ENCODE peak calls at places on chromosomes 3 and 15, in nine cellular contexts. T is choroid plexus epithelial cell; W is anterior cingulate cortex; F is Caki2; G is stimulated activated CD8-positive, alpha-beta memory T cell treated with anti-CD3 and anti-CD28 coated beads, Interleukin-7, amount 100 ng/mL, for 1 hour; J is stimulated activated naive B cell treated with anti-CD40 and anti-IgM and Interleukin-4, amounts not matched to agents 10 μg/mL and 1 μg/mL and 100 μg/mL, for 72 hours; N is AG10803; U is NCI-H1417; S is HEK293T. R is an unnamed sample.

GRCh38 chr3:72659609-72660008 is 188.6 kb downstream of the SHQ1 start:
- DNase-seq in G (no peak), S (no peak), W (no peak), T (no peak), F (peak), U (peak), J (no peak), N (no peak), R (no peak)

GRCh38 chr3:159762981-159763465 is 225.6 kb upstream of the IL12A start:
- DNase-seq in N (peak), U (peak), S (peak), F (peak), W (peak), T (peak), G (no peak), J (peak), R (peak)

GRCh38 chr3:158106773-158107461 is 697 bp upstream of the SHOX2 start:
- DNase-seq in F (no peak), S (peak), J (no peak), W (no peak), N (peak), U (no peak), G (no peak), T (no peak), R (peak)

GRCh38 chr15:21270474-21270873 is 169.8 kb downstream of the POTEB3 start:
- DNase-seq in T (no peak), N (no peak), J (no peak), F (no peak), G (no peak), S (no peak), U (no peak), W (no peak), R (no peak)

GRCh38 chr15:99504823-99505551 is 60.8 kb upstream of the MEF2A start:
- DNase-seq in T (peak), S (no peak), G (no peak), U (no peak), F (no peak), W (no peak), J (peak), N (no peak), R (no peak)

GRCh38 chr3:125480656-125481374 is 39.2 kb downstream of the SNX4 start:
- DNase-seq in F (no peak), U (no peak), J (no peak), W (no peak), G (no peak), T (peak), S (no peak), N (peak), R (no peak)

GRCh38 chr15:70528270-70528706 is 235.1 kb downstream of the UACA start:
- DNase-seq in N (no peak), T (peak), W (no peak), U (peak), F (no peak), G (no peak), J (no peak), S (no peak), R (no peak)

GRCh38 chr15:37058316-37058985 is 41.9 kb downstream of the MEIS2 start:
- DNase-seq in S (no peak), T (peak), W (no peak), G (no peak), J (no peak), F (peak), U (no peak), N (no peak), R (no peak)

GRCh38 chr3:104992618-104993017 is 374.1 kb upstream of the ALCAM start:
- DNase-seq in W (no peak), U (no peak), S (no peak), G (no peak), N (no peak), J (no peak), T (no peak), F (no peak), R (no peak)

GRCh38 chr3:138197545-138197944 is 10.4 kb downstream of the ARMC8 start:
- DNase-seq in N (no peak), F (no peak), J (no peak), T (no peak), W (no peak), G (no peak), U (no peak), S (no peak), R (no peak)

GRCh38 chr3:77186728-77187127 is 146.8 kb downstream of the ROBO2 start:
- DNase-seq in U (no peak), G (no peak), J (no peak), T (peak), N (peak), F (no peak), W (no peak), S (no peak), R (no peak)

GRCh38 chr3:80771085-80771484 is 990.4 kb downstream of the GBE1 start:
- DNase-seq in W (no peak), F (no peak), S (no peak), J (no peak), G (no peak), U (no peak), T (peak), N (no peak), R (no peak)

GRCh38 chr3:183692436-183692835 is 5.2 kb upstream of the YEATS2 start:
- DNase-seq in J (no peak), S (no peak), W (no peak), U (no peak), F (peak), G (no peak), N (no peak), T (no peak), R (no peak)

GRCh38 chr15:70762469-70763119 is 764 bp downstream of the UACA start:
- DNase-seq in F (peak), T (peak), W (no peak), J (no peak), U (no peak), G (no peak), N (peak), S (peak), R (peak)

GRCh38 chr15:67149859-67150824 is 84.7 kb downstream of the SMAD3 start:
- DNase-seq in S (peak), U (no peak), N (peak), F (peak), T (peak), W (no peak), G (no peak), J (no peak), R (peak)

GRCh38 chr3:128623762-128624176 is 26.8 kb downstream of the RPN1 start:
- DNase-seq in U (no peak), F (no peak), S (no peak), N (peak), G (no peak), J (no peak), T (peak), W (no peak), R (no peak)

GRCh38 chr15:62594017-62594416 is 428.9 kb upstream of the C2CD4B start:
- DNase-seq in U (no peak), S (no peak), J (no peak), N (peak), F (peak), T (no peak), G (no peak), W (no peak), R (no peak)

GRCh38 chr15:86021281-86022264 is 58.1 kb upstream of the AGBL1 start:
- DNase-seq in T (no peak), G (no peak), N (peak), U (no peak), J (no peak), W (no peak), F (peak), S (no peak), R (no peak)